ENCODE peak calls at places on chromosomes 4 and X, in five cellular contexts. D is colonic mucosa, V is endodermal cell, L is lower lobe of right lung, R is pancreas. H is an unnamed sample.

GRCh38 chrX:136619889-136620505 is 28.0 kb upstream of the CD40LG start:
- DNase-seq in D (no peak), L (no peak), V (no peak), R (no peak), H (no peak)

GRCh38 chrX:18884916-18885315 is 99.0 kb downstream of the PHKA2 start:
- DNase-seq in D (no peak), R (no peak), V (peak), L (no peak), H (no peak)

GRCh38 chr4:181909368-181909767 is 333.8 kb upstream of the TENM3 start:
- DNase-seq in L (no peak), D (no peak), V (peak), R (no peak), H (peak)

GRCh38 chr4:101102114-101102752 is 245.1 kb downstream of the PPP3CA start:
- DNase-seq in L (no peak), R (peak), D (peak), V (no peak), H (peak)

GRCh38 chr4:156378053-156378665 is 424.5 kb upstream of the CTSO start:
- DNase-seq in V (peak), L (no peak), D (peak), R (no peak), H (peak)

GRCh38 chr4:138401330-138401729 is 159.2 kb upstream of the SLC7A11 start:
- DNase-seq in R (peak), L (no peak), V (no peak), D (no peak), H (peak)

GRCh38 chrX:154991039-154991438 is 31.5 kb downstream of the F8 start:
- DNase-seq in D (no peak), R (no peak), V (no peak), L (no peak), H (no peak)

GRCh38 chr4:169668069-169668721 is 47.8 kb downstream of the CLCN3 start:
- DNase-seq in L (no peak), R (no peak), D (no peak), V (no peak), H (no peak)

GRCh38 chr4:11440481-11441181 is 11.9 kb upstream of the HS3ST1 start:
- DNase-seq in V (no peak), R (no peak), D (no peak), L (no peak), H (no peak)

GRCh38 chr4:147626903-147627302 is 9.7 kb downstream of the TMEM184C start:
- DNase-seq in V (peak), L (no peak), D (no peak), R (no peak), H (no peak)

GRCh38 chr4:6160536-6160935 is 39.8 kb downstream of the JAKMIP1 start:
- DNase-seq in R (no peak), D (no peak), V (no peak), L (no peak), H (no peak)

GRCh38 chr4:101286663-101287062 is 60.7 kb downstream of the PPP3CA start:
- DNase-seq in V (no peak), R (no peak), L (no peak), D (no peak), H (no peak)

DNA sequence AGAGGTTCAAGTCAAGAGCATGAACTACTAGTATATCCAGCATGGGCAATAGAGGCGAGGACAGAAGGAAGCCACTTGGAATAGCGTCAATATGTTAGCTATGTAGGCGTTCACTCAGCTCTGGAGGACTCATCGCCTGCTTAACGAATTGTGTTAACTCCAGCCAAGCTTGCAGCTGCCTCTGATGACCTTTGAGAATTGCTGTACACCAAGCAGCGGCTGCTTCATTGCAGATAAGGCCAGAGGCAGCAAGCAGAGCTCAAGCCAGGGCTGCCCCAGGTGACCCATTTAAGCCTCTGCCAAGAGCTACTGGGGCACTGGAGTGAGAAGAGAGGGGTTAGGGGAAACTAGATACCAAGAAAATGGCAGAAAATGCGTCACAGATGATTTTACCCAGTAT is 160.2 kb upstream of the IGFBP7 start:
- DNase-seq in L (no peak), R (no peak), V (no peak), D (no peak), H (peak)
- TF ChIP-seq CTCF in L (no peak), R (no peak), V (no peak), D (no peak), H (no peak)

GRCh38 chrX:45850197-45850774 is 649.6 kb upstream of the DIPK2B start:
- DNase-seq in V (peak), R (no peak), L (no peak), D (peak), H (peak)

GRCh38 chrX:45851434-45851991 is 650.8 kb upstream of the DIPK2B start:
- DNase-seq in L (peak), R (peak), D (peak), V (peak), H (peak)

GRCh38 chrX:45850775-45851433 is 650.2 kb upstream of the DIPK2B start:
- DNase-seq in D (peak), V (peak), L (peak), R (no peak), H (no peak)

GRCh38 chrX:45847966-45848365 is 647.3 kb upstream of the DIPK2B start:
- DNase-seq in D (no peak), R (no peak), L (no peak), V (no peak), H (peak)

DNA sequence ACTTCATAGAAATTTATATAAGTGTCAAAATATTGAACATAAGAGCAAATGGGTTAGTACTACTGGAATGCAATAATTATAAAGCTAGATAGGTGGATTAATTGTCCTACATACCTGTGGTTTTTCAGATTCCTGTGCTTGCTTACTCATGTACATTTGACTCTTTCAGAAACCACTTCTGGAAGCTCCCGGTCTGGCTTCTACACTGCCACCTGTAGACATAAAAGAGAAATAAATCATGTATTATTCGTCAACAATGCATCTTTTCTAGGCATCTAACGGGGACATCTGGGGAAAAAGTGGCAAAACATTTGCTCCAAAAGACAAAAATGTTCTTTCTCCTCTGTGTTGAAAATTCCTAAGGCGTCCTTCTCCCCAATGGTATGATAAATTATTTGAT is 648.6 kb upstream of the DIPK2B start:
- DNase-seq in V (no peak), R (no peak), D (no peak), L (no peak), H (peak)
- H3K4me3 ChIP-seq in V (peak), R (no peak), D (no peak), L (peak), H (peak)

GRCh38 chr4:8742546-8742945 is 129.1 kb downstream of the HMX1 start:
- DNase-seq in D (no peak), V (peak), L (peak), R (no peak), H (no peak)
- TF ChIP-seq CTCF in D (no peak), V (no peak), L (no peak), R (no peak), H (no peak)

GRCh38 chr4:96983830-96984229 is 1143.9 kb downstream of the PDHA2 start:
- DNase-seq in R (no peak), D (no peak), L (no peak), V (no peak), H (peak)
- H3K4me3 ChIP-seq in R (no peak), D (no peak), L (no peak), V (no peak), H (no peak)

DNA sequence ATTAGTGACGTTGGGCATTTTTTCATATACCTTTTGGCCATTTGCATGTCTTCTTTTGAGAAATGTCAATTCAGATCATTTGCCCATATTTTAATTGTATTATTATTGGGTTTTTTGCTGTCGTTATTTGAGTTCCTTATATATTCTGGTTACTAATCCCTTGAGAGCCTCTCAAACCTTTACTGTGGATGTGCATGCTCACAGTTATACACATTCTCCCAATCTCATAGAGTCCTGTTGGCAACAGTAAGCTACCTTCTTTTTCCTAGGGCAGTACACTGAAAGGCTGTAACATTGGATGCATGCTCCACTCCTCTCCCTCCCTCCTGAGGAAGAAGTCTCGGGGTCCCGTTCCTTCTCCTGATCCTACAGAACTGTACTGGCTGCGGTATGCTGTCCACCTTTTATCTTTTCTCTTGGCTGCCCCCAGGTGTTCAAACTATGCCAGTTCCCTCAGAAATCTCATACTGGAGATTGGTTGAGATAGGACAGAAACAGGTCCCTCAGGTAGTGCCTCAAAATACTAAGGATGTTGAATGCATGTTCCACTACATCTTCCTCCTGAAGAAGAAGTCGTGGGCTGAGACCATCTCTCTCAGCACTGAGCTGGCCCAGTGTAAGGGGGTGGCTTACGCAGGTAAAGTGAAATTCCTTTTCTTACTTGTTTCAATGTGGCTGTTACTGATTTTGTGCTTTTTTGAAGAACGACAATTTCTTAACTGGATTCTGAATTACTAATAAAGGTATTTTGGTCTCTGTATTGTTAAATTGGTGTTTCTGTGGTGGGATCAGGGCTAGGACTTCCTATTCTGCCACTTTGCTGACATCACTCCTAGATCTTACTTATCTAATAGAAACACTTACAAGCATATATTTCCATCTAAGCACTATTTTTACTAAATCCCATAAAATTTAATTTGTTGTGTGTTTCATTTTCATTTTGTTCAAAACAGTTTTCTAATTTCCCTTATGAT is 145.4 kb upstream of the HUWE1 start:
- DNase-seq in D (peak), R (no peak), V (peak), L (no peak), H (peak)
- TF ChIP-seq CTCF in D (no peak), R (peak), V (peak), L (peak), H (peak)

GRCh38 chr4:158163941-158164665 is 8.7 kb downstream of the GASK1B start:
- DNase-seq in L (no peak), D (no peak), R (no peak), V (no peak), H (no peak)
- H3K4me3 ChIP-seq in L (no peak), D (no peak), R (no peak), V (no peak), H (no peak)

DNA sequence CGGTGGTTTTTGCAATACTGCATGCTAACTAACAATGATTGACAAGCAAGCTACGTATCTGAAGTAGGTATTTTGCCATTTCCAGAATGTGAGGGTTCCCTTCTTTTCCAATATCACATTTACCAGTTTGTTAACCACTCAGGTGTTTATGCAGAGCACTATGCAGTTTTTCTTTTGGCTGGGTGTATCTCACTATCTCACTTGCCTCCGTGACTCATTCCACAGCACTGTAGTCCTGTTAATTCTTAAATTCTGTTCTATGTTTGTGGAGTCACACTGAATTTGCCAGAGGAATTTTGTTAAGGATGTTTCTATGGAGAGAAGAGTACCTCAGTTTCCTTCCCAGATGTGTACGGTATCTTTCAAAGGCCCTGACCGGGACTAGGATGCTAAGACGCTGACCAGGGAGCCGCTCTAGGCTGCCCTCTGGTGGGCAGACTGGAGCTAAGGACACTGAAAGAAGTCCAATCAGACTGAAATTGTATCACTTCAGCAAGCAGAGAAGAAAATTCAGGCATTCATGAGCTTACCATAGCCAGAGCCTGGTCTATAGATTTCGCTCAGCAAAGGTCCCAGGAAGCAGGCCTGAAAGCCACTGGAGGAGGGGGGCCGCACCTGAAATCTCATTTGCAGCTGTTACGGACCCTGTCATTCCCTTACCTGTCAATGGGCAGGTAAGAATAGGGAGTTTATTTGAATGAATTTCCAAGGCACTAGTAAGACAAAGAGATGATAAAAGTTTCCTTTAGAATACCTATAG is 388.4 kb upstream of the SPOCK3 start:
- DNase-seq in R (peak), L (no peak), V (peak), D (peak), H (peak)
- TF ChIP-seq CTCF in R (peak), L (peak), V (peak), D (peak), H (peak)

DNA sequence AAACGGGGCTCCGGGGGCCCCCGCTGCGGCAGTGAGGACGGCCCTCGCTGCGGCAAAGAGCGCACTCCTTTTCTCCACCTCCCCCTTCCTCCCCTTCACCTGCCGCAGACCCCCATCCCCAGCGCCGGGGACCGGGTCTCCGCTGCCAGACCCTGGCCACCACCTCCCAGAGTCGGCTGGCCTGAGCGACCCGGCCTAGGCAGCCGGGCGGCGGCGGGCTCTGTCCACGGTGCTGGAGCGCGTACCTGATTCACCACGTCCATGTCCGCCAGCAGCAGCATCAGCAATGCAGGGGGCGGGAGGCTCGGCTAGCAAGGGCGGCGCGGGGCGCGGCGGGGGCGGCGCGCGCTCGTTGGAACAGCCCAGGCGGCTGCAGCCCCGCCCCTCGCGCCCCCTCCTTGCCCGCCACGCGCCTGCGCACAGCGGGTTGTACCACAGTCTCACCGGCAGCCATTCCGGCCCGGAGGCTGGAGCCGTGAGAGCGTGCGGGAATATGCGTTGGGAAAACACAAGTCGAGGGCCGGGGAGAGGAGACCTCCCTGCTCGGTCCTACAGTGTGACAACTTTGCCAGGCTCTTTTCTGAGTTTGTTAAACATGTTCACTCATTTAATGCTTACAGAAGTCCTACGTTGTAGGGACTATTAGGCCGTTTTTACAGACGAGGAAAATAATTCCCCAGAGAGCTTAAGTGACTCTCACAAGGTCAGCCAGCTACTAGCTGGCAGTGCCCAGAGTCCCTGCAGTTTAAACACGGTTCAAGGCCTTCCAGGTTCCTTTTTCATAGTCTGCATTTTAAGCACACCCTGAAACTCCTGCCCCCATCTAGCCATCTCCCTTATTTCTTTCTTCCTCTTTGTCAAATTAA is at the start of gene SYP:
- DNase-seq in D (peak), V (peak), R (peak), L (peak), H (peak)
- H3K4me3 ChIP-seq in D (peak), V (no peak), R (no peak), L (peak), H (peak)

DNA sequence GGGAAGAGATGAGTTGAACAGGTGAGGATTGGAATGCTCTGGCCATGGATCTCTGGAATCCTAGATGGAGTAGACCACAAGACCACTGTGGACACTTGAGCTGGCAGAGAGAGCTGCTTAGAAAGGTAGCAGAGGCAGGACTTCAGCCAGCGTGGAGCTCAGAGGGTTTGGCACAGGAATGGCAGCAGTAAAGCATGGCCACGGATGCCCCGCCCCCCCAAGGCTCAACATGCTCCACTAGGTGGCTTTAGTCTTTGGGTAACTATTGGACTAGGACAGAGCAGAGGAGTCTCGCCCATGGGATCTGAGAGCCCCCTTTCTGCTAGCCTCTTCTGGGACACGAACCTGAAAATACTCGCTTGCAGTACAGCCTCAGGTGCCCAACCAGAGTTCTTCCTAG is 150.1 kb upstream of the NEIL3 start:
- DNase-seq in R (no peak), V (peak), D (no peak), L (no peak), H (no peak)
- TF ChIP-seq CTCF in R (no peak), V (no peak), D (no peak), L (no peak), H (no peak)

H was measured in choroid plexus epithelial cell.